ENCODE peak calls at places on chromosomes 7 and 10, in eight cellular contexts. A, S, C, W, B, R, N and P are unnamed samples. For H3K36me3, the result is how much of the 10 kb centered on the place peaks cover.

GRCh38 chr7:41487229-41487861 is 215.5 kb downstream of the INHBA start:
- DNase-seq in W (no peak), N (no peak), R (no peak), S (no peak), A (no peak), C (no peak), B (no peak), P (no peak)

GRCh38 chr10:130220251-130221185 is 84.3 kb downstream of the GLRX3 start:
- DNase-seq in A (no peak), N (no peak), W (no peak), S (no peak), B (no peak), R (no peak), C (no peak), P (no peak)

GRCh38 chr7:29619848-29620247 is 56.2 kb downstream of the PRR15 start:
- DNase-seq in R (no peak), B (no peak), S (no peak), W (no peak), C (no peak), A (no peak), N (no peak), P (no peak)

GRCh38 chr10:48605786-48606529 is 1.1 kb upstream of the ARHGAP22 start:
- DNase-seq in R (no peak), N (no peak), C (peak), W (no peak), A (no peak), S (no peak), B (no peak), P (no peak)

GRCh38 chr10:27019827-27020226 is 80.5 kb downstream of the ANKRD26 start:
- DNase-seq in B (no peak), A (no peak), W (no peak), R (no peak), C (no peak), S (no peak), N (no peak), P (no peak)

GRCh38 chr10:10056958-10057357 is 960.7 kb upstream of the CELF2 start:
- DNase-seq in N (no peak), W (no peak), S (no peak), R (no peak), A (peak), C (no peak), B (no peak), P (no peak)

GRCh38 chr7:46972205-46972604 is 609.7 kb downstream of the TNS3 start:
- DNase-seq in N (no peak), C (peak), B (no peak), R (no peak), A (no peak), S (no peak), W (no peak), P (no peak)

GRCh38 chr10:123526356-123527079 is 139.6 kb upstream of the GPR26 start:
- DNase-seq in S (no peak), B (no peak), R (no peak), A (no peak), N (no peak), C (no peak), W (no peak), P (no peak)

GRCh38 chr10:114869500-114869899 is 47.9 kb downstream of the FHIP2A start:
- DNase-seq in C (peak), S (no peak), R (no peak), B (no peak), W (no peak), A (no peak), N (no peak), P (no peak)

DNA sequence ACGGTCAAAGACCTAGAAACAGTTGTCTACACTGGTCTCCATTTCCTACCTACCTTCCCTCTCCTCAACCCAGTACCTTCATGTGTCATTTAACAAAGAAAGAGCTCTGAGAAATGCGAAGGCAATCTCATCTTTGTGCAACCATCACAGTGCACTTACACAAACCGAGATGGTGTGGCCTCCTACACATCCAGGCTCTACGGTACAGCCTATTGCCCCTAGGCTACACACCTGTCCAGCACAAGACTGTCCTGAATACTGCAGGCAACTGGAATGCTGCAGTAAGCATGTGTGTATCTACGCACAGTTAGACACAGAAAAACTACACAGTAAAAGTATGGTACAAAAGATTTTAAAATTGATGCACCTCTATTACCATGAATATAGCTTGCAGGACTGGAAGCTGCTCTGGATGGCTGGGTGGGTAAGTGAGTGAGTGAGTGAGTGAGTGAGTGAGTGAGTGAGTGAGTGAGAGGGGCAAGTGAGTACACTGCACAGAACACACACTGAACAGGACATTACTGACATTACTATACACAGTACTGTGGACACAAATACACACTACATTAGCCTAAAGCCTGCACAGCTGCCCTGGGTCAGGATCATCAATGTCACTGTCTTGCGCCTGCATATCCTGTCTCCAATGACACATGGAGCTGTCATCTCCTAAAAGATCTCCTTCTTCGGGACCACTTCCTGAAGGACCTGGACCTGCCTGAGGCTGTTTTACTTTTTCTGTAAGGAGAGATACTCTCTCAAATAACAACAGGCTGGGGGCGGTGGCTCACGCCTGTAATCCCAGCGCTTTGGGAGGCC is 18.5 kb downstream of the ITGB1 start:
- DNase-seq in C (no peak), S (no peak), R (no peak), N (no peak), A (no peak), B (no peak), W (no peak), P (no peak)
- H3K4me3 ChIP-seq in C (peak), S (peak), R (no peak), N (no peak), A (no peak), B (no peak), W (no peak), P (no peak)

GRCh38 chr10:91574236-91574635 is 58.6 kb downstream of the PPP1R3C start:
- DNase-seq in C (no peak), R (no peak), B (no peak), A (no peak), N (no peak), W (no peak), S (no peak), P (no peak)

GRCh38 chr10:91573320-91573719 is 59.6 kb downstream of the PPP1R3C start:
- DNase-seq in C (no peak), W (no peak), R (no peak), A (no peak), N (no peak), B (no peak), S (no peak), P (no peak)

GRCh38 chr10:91576096-91576545 is 56.8 kb downstream of the PPP1R3C start:
- DNase-seq in B (no peak), A (no peak), C (peak), S (no peak), R (no peak), W (no peak), N (no peak), P (no peak)

GRCh38 chr10:91571671-91572070 is 61.2 kb downstream of the PPP1R3C start:
- DNase-seq in B (no peak), C (no peak), S (no peak), A (no peak), R (no peak), N (no peak), W (no peak), P (no peak)

GRCh38 chr10:91575044-91575610 is 57.7 kb downstream of the PPP1R3C start:
- DNase-seq in A (no peak), B (no peak), S (no peak), W (no peak), R (no peak), C (no peak), N (no peak), P (no peak)
- H3K36me3 ChIP-seq in A (under half), B (under half), S (under half), W (under half), R (under half), C (under half), N (under half), P (under half)

GRCh38 chr7:27162548-27162848 is 2.8 kb downstream of the HOXA9 start:
- DNase-seq in W (no peak), S (no peak), B (no peak), N (no peak), C (peak), R (no peak), A (no peak), P (no peak)

GRCh38 chr7:27160546-27161213 is 4.2 kb upstream of the HOXA7 start:
- DNase-seq in S (peak), R (peak), B (peak), N (peak), W (peak), C (peak), A (peak), P (peak)

GRCh38 chr7:27161721-27162547 is 3.4 kb downstream of the HOXA9 start:
- DNase-seq in A (no peak), N (no peak), W (peak), S (peak), C (peak), R (peak), B (peak), P (no peak)

GRCh38 chr7:27160147-27160545 is 3.7 kb upstream of the HOXA7 start:
- DNase-seq in S (peak), C (no peak), R (peak), B (peak), W (no peak), N (no peak), A (no peak), P (no peak)

GRCh38 chr7:27161214-27161720 is 4.1 kb downstream of the HOXA9 start:
- DNase-seq in A (no peak), C (peak), S (peak), W (no peak), B (peak), R (peak), N (no peak), P (no peak)
- H3K27ac ChIP-seq in A (no peak), C (peak), S (no peak), W (no peak), B (peak), R (peak), N (no peak), P (no peak)

GRCh38 chr10:105494944-105495343 is 853.9 kb downstream of the SORCS3 start:
- DNase-seq in S (no peak), R (no peak), N (no peak), B (no peak), W (no peak), A (no peak), C (no peak), P (no peak)
- H3K4me3 ChIP-seq in S (no peak), R (no peak), N (no peak), B (no peak), W (no peak), A (no peak), C (no peak), P (no peak)

GRCh38 chr7:56026538-56026937 is 24.7 kb downstream of the PSPH start:
- DNase-seq in B (no peak), S (no peak), W (no peak), N (no peak), R (no peak), A (no peak), C (no peak), P (no peak)
- H3K36me3 ChIP-seq in B (under half), S (under half), W (under half), N (under half), R (under half), A (half or more), C (under half), P (under half)

GRCh38 chr10:122098924-122099323 is 110.0 kb downstream of the TACC2 start:
- DNase-seq in S (no peak), A (no peak), R (no peak), C (no peak), N (no peak), B (no peak), W (no peak), P (no peak)

GRCh38 chr10:122102146-122102866 is 113.3 kb downstream of the TACC2 start:
- DNase-seq in R (no peak), A (no peak), N (no peak), B (no peak), W (no peak), S (no peak), C (no peak), P (no peak)

GRCh38 chr10:122099562-122099961 is 110.6 kb downstream of the TACC2 start:
- DNase-seq in W (no peak), B (no peak), A (no peak), S (no peak), C (no peak), N (no peak), R (no peak), P (no peak)

GRCh38 chr10:122102867-122103525 is 114.0 kb downstream of the TACC2 start:
- DNase-seq in R (no peak), S (no peak), B (no peak), N (no peak), A (no peak), C (peak), W (no peak), P (no peak)

GRCh38 chr10:122097935-122098334 is 109.0 kb downstream of the TACC2 start:
- DNase-seq in A (no peak), S (no peak), R (no peak), N (no peak), W (no peak), C (no peak), B (no peak), P (no peak)
- H3K27ac ChIP-seq in A (no peak), S (peak), R (no peak), N (no peak), W (no peak), C (no peak), B (peak), P (no peak)

DNA sequence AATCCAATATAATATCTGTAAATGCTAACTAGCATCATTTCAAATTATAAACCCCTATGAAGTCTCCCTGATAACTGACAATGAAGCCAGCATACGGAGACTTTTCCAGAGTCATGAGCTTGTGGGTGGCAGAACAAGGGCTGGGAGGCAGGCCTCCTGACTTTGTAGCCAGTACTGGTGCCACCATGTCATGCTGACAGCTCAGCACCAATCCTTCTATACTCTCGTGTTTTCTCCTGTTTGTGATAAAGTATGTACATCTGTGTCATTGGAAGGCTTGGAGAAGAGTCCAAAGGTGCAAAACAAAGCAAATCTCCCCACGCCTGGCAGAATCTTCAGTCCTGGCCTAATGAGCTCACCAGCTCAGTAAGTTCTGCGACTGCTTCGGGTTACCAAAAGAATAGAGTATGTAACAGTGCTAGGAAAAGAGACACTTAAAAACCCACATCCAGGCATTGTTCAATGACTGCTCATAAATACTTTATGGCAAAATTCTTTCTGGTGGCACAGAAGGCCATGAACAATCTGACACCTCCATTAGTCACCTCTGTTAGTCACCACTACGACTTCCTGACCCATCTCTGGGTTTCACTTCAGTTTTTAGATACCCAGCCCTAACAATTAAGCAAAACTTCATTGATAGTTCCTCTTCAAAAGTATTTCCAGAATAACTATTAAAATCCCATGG is 24.5 kb downstream of the STEAP1 start:
- DNase-seq in A (no peak), W (no peak), R (no peak), B (no peak), C (peak), N (no peak), S (no peak), P (no peak)
- H3K4me3 ChIP-seq in A (no peak), W (no peak), R (no peak), B (no peak), C (peak), N (no peak), S (no peak), P (no peak)